ENCODE peak calls at places on chromosomes 7 and 10, in eight cellular contexts. E is IMR-90, Q is heart left ventricle, V is AG09319, D is A549, O is lower lobe of right lung, U is transverse colon, X is stomach. F is an unnamed sample.

GRCh38 chr7:155667241-155667849 is 22.9 kb downstream of the RBM33 start:
- DNase-seq in V (no peak), D (no peak), O (no peak), X (no peak), U (no peak), E (no peak), Q (no peak), F (no peak)

GRCh38 chr7:14745076-14745475 is 157.5 kb downstream of the DGKB start:
- DNase-seq in U (no peak), O (no peak), X (no peak), V (no peak), Q (no peak), E (no peak), D (no peak), F (no peak)

GRCh38 chr7:57308631-57309408 is 141.2 kb upstream of the ZNF716 start:
- DNase-seq in Q (no peak), D (no peak), O (no peak), V (no peak), X (no peak), E (no peak), U (no peak), F (no peak)

GRCh38 chr10:4111593-4111992 is 326.6 kb upstream of the KLF6 start:
- DNase-seq in Q (no peak), E (peak), O (no peak), X (no peak), V (no peak), U (no peak), D (no peak), F (no peak)

GRCh38 chr7:45915606-45916005 is 5.5 kb downstream of the IGFBP3 start:
- DNase-seq in Q (no peak), E (peak), X (no peak), D (no peak), O (no peak), U (no peak), V (no peak), F (no peak)

GRCh38 chr10:114879541-114880158 is 58.1 kb downstream of the FHIP2A start:
- DNase-seq in V (no peak), E (peak), X (no peak), O (no peak), Q (peak), D (peak), U (peak), F (no peak)

GRCh38 chr7:111855161-111855841 is 293.0 kb upstream of the IMMP2L start:
- DNase-seq in V (peak), D (peak), Q (no peak), E (peak), X (peak), O (no peak), U (peak), F (no peak)

GRCh38 chr10:62562101-62562500 is 187.9 kb downstream of the ZNF365 start:
- DNase-seq in Q (no peak), V (no peak), U (no peak), D (no peak), O (no peak), X (no peak), E (no peak), F (no peak)

GRCh38 chr10:4058514-4059029 is 273.6 kb upstream of the KLF6 start:
- DNase-seq in X (no peak), V (no peak), Q (no peak), U (no peak), D (peak), E (no peak), O (no peak), F (no peak)

GRCh38 chr7:66728571-66728970 is 12.0 kb upstream of the RABGEF1 start:
- DNase-seq in U (no peak), X (no peak), O (no peak), D (no peak), E (no peak), V (no peak), Q (no peak), F (no peak)

GRCh38 chr10:6203331-6204062 is 765 bp downstream of the PFKFB3 start:
- DNase-seq in V (no peak), X (peak), U (peak), Q (peak), O (peak), E (peak), D (peak), F (peak)

GRCh38 chr7:23261843-23262452 is 15.4 kb downstream of the GPNMB start:
- DNase-seq in V (peak), O (peak), E (peak), X (peak), U (peak), D (peak), Q (peak), F (no peak)

GRCh38 chr7:117810642-117811512 is 62.4 kb downstream of the CTTNBP2 start:
- DNase-seq in V (no peak), X (no peak), Q (no peak), E (peak), D (no peak), O (no peak), U (no peak), F (no peak)

GRCh38 chr10:104273899-104274575 is 5.1 kb downstream of the GSTO2 start:
- DNase-seq in O (no peak), X (no peak), U (no peak), D (no peak), V (no peak), Q (no peak), E (no peak), F (no peak)

GRCh38 chr7:149741629-149742028 is 31.8 kb downstream of the ZNF467 start:
- DNase-seq in Q (no peak), O (peak), U (no peak), V (no peak), D (peak), X (no peak), E (no peak), F (no peak)

DNA sequence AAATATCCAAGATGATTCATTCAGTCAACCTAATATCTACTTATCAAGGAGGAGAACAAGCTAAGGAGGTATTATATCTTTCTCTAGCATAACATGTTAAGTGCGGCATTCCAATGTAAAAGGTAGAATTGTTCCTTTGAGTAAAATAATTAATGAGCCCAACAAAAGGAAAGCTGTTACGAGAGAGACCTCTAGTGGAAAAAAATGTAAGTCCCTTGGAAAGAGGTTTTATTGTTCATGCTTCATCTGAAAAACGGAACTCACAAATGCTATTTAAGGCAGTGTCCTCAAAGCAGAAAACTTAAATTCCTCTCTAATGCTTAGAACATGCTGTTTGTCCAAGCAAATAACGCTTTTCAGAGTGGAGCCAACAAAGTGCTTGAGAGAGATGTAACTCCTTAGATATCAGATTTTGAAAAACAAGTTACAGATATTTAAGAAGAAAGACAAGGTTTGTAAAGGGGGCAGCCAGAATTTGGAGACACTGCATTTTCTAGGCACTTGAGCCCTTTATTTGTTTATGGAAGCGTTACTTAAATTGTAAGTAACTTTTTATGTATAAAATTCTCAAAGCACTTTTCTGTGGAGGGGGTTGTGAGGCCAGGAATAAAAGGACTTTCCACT is 119.9 kb downstream of the TFEC start:
- DNase-seq in Q (no peak), V (no peak), D (no peak), X (no peak), E (peak), U (no peak), O (no peak), F (no peak)
- TF ChIP-seq CTCF in Q (peak), V (peak), D (peak), X (no peak), E (peak), U (peak), O (peak), F (peak)

GRCh38 chr10:112313911-112314310 is 30.7 kb downstream of the TECTB start:
- DNase-seq in O (no peak), E (no peak), X (no peak), U (no peak), Q (no peak), V (no peak), D (no peak), F (no peak)

GRCh38 chr10:112311481-112311880 is 28.3 kb downstream of the TECTB start:
- DNase-seq in D (no peak), U (no peak), V (no peak), E (no peak), Q (no peak), O (no peak), X (no peak), F (no peak)

GRCh38 chr10:112313234-112313633 is 30.0 kb downstream of the TECTB start:
- DNase-seq in Q (no peak), O (no peak), X (no peak), D (no peak), V (no peak), U (no peak), E (no peak), F (no peak)

GRCh38 chr10:112314822-112315474 is 31.7 kb downstream of the TECTB start:
- DNase-seq in U (peak), X (peak), D (peak), O (peak), E (peak), V (peak), Q (peak), F (peak)
- TF ChIP-seq CTCF in U (peak), X (no peak), D (peak), O (peak), E (peak), V (peak), Q (peak), F (peak)

GRCh38 chr7:29684787-29685650 is 121.3 kb upstream of the WIPF3 start:
- DNase-seq in E (peak), Q (peak), X (peak), O (peak), D (peak), U (peak), V (peak), F (peak)
- TF ChIP-seq CTCF in E (no peak), Q (no peak), X (no peak), O (no peak), D (no peak), U (no peak), V (no peak), F (no peak)

GRCh38 chr7:1548438-1548831 is 7.6 kb downstream of the TMEM184A start:
- DNase-seq in O (no peak), D (no peak), Q (no peak), E (no peak), X (no peak), V (no peak), U (no peak), F (no peak)
- TF ChIP-seq CTCF in O (no peak), D (no peak), Q (no peak), E (no peak), X (no peak), V (no peak), U (no peak), F (no peak)